ENCODE peak calls at places on chromosomes 5 and 9, in nine cellular contexts. One of them, this sample, is unnamed.

GRCh38 chr9:108650826-108651225 is 205.0 kb downstream of the ACTL7B start:
- DNase-seq in GM20000: no peak
- DNase-seq in amygdala: no peak
- DNase-seq in stimulated activated naive CD8-positive, alpha-beta T cell treated with anti-CD3 and anti-CD28 coated beads, Interleukin-15, amount 100 ng/mL, for 72 hours: no peak
- DNase-seq in activated CD4-positive, alpha-beta T cell treated with anti-CD3 and anti-CD28 coated beads for 36 hours: no peak
- DNase-seq in ACHN: no peak
- DNase-seq in cardiac muscle cell: no peak
- DNase-seq in left colon: no peak
- DNase-seq in NCI-H1436: no peak
- DNase-seq in this sample: no peak

GRCh38 chr9:88660611-88661010 is 125.6 kb downstream of the NXNL2 start:
- DNase-seq in GM20000: no peak
- DNase-seq in amygdala: no peak
- DNase-seq in stimulated activated naive CD8-positive, alpha-beta T cell treated with anti-CD3 and anti-CD28 coated beads, Interleukin-15, amount 100 ng/mL, for 72 hours: no peak
- DNase-seq in activated CD4-positive, alpha-beta T cell treated with anti-CD3 and anti-CD28 coated beads for 36 hours: peak
- DNase-seq in ACHN: peak
- DNase-seq in cardiac muscle cell: peak
- DNase-seq in left colon: no peak
- DNase-seq in NCI-H1436: no peak
- DNase-seq in this sample: no peak

GRCh38 chr5:109907189-109907588 is 217.5 kb downstream of the MAN2A1 start:
- DNase-seq in GM20000: no peak
- DNase-seq in amygdala: no peak
- DNase-seq in stimulated activated naive CD8-positive, alpha-beta T cell treated with anti-CD3 and anti-CD28 coated beads, Interleukin-15, amount 100 ng/mL, for 72 hours: no peak
- DNase-seq in activated CD4-positive, alpha-beta T cell treated with anti-CD3 and anti-CD28 coated beads for 36 hours: no peak
- DNase-seq in ACHN: no peak
- DNase-seq in cardiac muscle cell: peak
- DNase-seq in left colon: no peak
- DNase-seq in NCI-H1436: no peak
- DNase-seq in this sample: no peak

GRCh38 chr9:36839131-36839885 is 194.8 kb downstream of the PAX5 start:
- DNase-seq in GM20000: no peak
- DNase-seq in amygdala: no peak
- DNase-seq in stimulated activated naive CD8-positive, alpha-beta T cell treated with anti-CD3 and anti-CD28 coated beads, Interleukin-15, amount 100 ng/mL, for 72 hours: no peak
- DNase-seq in activated CD4-positive, alpha-beta T cell treated with anti-CD3 and anti-CD28 coated beads for 36 hours: no peak
- DNase-seq in ACHN: no peak
- DNase-seq in cardiac muscle cell: no peak
- DNase-seq in left colon: no peak
- DNase-seq in NCI-H1436: no peak
- DNase-seq in this sample: no peak

GRCh38 chr9:88523056-88523455 is 11.9 kb upstream of the NXNL2 start:
- DNase-seq in GM20000: no peak
- DNase-seq in amygdala: no peak
- DNase-seq in stimulated activated naive CD8-positive, alpha-beta T cell treated with anti-CD3 and anti-CD28 coated beads, Interleukin-15, amount 100 ng/mL, for 72 hours: no peak
- DNase-seq in activated CD4-positive, alpha-beta T cell treated with anti-CD3 and anti-CD28 coated beads for 36 hours: no peak
- DNase-seq in ACHN: no peak
- DNase-seq in cardiac muscle cell: peak
- DNase-seq in left colon: no peak
- DNase-seq in NCI-H1436: no peak
- DNase-seq in this sample: no peak

GRCh38 chr9:112532427-112532826 is 45.8 kb downstream of the KIAA1958 start:
- DNase-seq in GM20000: no peak
- DNase-seq in amygdala: no peak
- DNase-seq in stimulated activated naive CD8-positive, alpha-beta T cell treated with anti-CD3 and anti-CD28 coated beads, Interleukin-15, amount 100 ng/mL, for 72 hours: no peak
- DNase-seq in activated CD4-positive, alpha-beta T cell treated with anti-CD3 and anti-CD28 coated beads for 36 hours: no peak
- DNase-seq in ACHN: no peak
- DNase-seq in cardiac muscle cell: peak
- DNase-seq in left colon: no peak
- DNase-seq in NCI-H1436: no peak
- DNase-seq in this sample: no peak

GRCh38 chr5:61620660-61621650 is 288.9 kb downstream of the ZSWIM6 start:
- DNase-seq in GM20000: no peak
- DNase-seq in amygdala: peak
- DNase-seq in stimulated activated naive CD8-positive, alpha-beta T cell treated with anti-CD3 and anti-CD28 coated beads, Interleukin-15, amount 100 ng/mL, for 72 hours: no peak
- DNase-seq in activated CD4-positive, alpha-beta T cell treated with anti-CD3 and anti-CD28 coated beads for 36 hours: no peak
- DNase-seq in ACHN: no peak
- DNase-seq in cardiac muscle cell: no peak
- DNase-seq in left colon: no peak
- DNase-seq in NCI-H1436: no peak
- DNase-seq in this sample: no peak

GRCh38 chr5:175457466-175457865 is 13.5 kb upstream of the DRD1 start:
- DNase-seq in GM20000: no peak
- DNase-seq in amygdala: no peak
- DNase-seq in stimulated activated naive CD8-positive, alpha-beta T cell treated with anti-CD3 and anti-CD28 coated beads, Interleukin-15, amount 100 ng/mL, for 72 hours: peak
- DNase-seq in activated CD4-positive, alpha-beta T cell treated with anti-CD3 and anti-CD28 coated beads for 36 hours: no peak
- DNase-seq in ACHN: peak
- DNase-seq in cardiac muscle cell: no peak
- DNase-seq in left colon: no peak
- DNase-seq in NCI-H1436: no peak
- DNase-seq in this sample: peak

GRCh38 chr9:133090187-133090586 is 28.4 kb downstream of the CEL start:
- DNase-seq in GM20000: no peak
- DNase-seq in amygdala: no peak
- DNase-seq in stimulated activated naive CD8-positive, alpha-beta T cell treated with anti-CD3 and anti-CD28 coated beads, Interleukin-15, amount 100 ng/mL, for 72 hours: no peak
- DNase-seq in activated CD4-positive, alpha-beta T cell treated with anti-CD3 and anti-CD28 coated beads for 36 hours: no peak
- DNase-seq in ACHN: no peak
- DNase-seq in cardiac muscle cell: no peak
- DNase-seq in left colon: no peak
- DNase-seq in NCI-H1436: no peak
- DNase-seq in this sample: no peak

GRCh38 chr9:123568691-123569342 is 212.8 kb downstream of the CRB2 start:
- DNase-seq in GM20000: no peak
- DNase-seq in amygdala: no peak
- DNase-seq in stimulated activated naive CD8-positive, alpha-beta T cell treated with anti-CD3 and anti-CD28 coated beads, Interleukin-15, amount 100 ng/mL, for 72 hours: no peak
- DNase-seq in activated CD4-positive, alpha-beta T cell treated with anti-CD3 and anti-CD28 coated beads for 36 hours: no peak
- DNase-seq in ACHN: no peak
- DNase-seq in cardiac muscle cell: peak
- DNase-seq in left colon: no peak
- DNase-seq in NCI-H1436: no peak
- DNase-seq in this sample: no peak

GRCh38 chr9:28620011-28620410 is 1046.7 kb upstream of the C9orf72 start:
- DNase-seq in GM20000: no peak
- DNase-seq in amygdala: no peak
- DNase-seq in stimulated activated naive CD8-positive, alpha-beta T cell treated with anti-CD3 and anti-CD28 coated beads, Interleukin-15, amount 100 ng/mL, for 72 hours: no peak
- DNase-seq in activated CD4-positive, alpha-beta T cell treated with anti-CD3 and anti-CD28 coated beads for 36 hours: no peak
- DNase-seq in ACHN: no peak
- DNase-seq in cardiac muscle cell: no peak
- DNase-seq in left colon: no peak
- DNase-seq in NCI-H1436: no peak
- DNase-seq in this sample: no peak